ENCODE peak calls at places on chromosomes 2 and 18, in four cellular contexts. P, I, S and O are unnamed samples.

GRCh38 chr2:24970483-24971299 is 1.1 kb downstream of the DNAJC27 start:
- DNase-seq in I (no peak), S (peak; percentile 47), P (peak; percentile 62), O (no peak)

GRCh38 chr2:60764736-60765534 is 8.9 kb downstream of the PAPOLG start:
- DNase-seq in P (peak; percentile 53), S (peak; percentile 32), I (no peak), O (no peak)

GRCh38 chr2:234495076-234495800 is 1.6 kb downstream of the ARL4C start:
- DNase-seq in P (peak; percentile 45), S (peak; percentile 54), I (no peak), O (no peak)

GRCh38 chr2:106282816-106283215 is 88.7 kb upstream of the UXS1 start:
- DNase-seq in P (no peak), I (no peak), S (no peak), O (no peak)

GRCh38 chr18:29693334-29693733 is 1349.2 kb downstream of the DSC3 start:
- DNase-seq in P (no peak), I (no peak), S (no peak), O (no peak)

GRCh38 chr2:173287594-173287993 is 67.1 kb upstream of the CDCA7 start:
- DNase-seq in P (no peak), I (no peak), S (no peak), O (no peak)

GRCh38 chr2:181077128-181077709 is 96.8 kb downstream of the UBE2E3 start:
- DNase-seq in P (peak; percentile 64), S (peak; percentile 66), I (no peak), O (no peak)

GRCh38 chr18:11521853-11522252 is 87.5 kb upstream of the SLC35G4 start:
- DNase-seq in I (no peak), P (peak; percentile 4), S (no peak), O (no peak)

GRCh38 chr2:35503738-35504160 is 851.8 kb upstream of the CRIM1 start:
- DNase-seq in P (no peak), S (no peak), I (no peak), O (no peak)

GRCh38 chr2:35510641-35511040 is 844.9 kb upstream of the CRIM1 start:
- DNase-seq in P (no peak), S (no peak), I (no peak), O (no peak)

GRCh38 chr2:35504419-35504818 is 851.2 kb upstream of the CRIM1 start:
- DNase-seq in I (no peak), P (no peak), S (no peak), O (no peak)

GRCh38 chr2:35503311-35503710 is 852.3 kb upstream of the CRIM1 start:
- DNase-seq in S (no peak), P (no peak), I (no peak), O (no peak)

DNA sequence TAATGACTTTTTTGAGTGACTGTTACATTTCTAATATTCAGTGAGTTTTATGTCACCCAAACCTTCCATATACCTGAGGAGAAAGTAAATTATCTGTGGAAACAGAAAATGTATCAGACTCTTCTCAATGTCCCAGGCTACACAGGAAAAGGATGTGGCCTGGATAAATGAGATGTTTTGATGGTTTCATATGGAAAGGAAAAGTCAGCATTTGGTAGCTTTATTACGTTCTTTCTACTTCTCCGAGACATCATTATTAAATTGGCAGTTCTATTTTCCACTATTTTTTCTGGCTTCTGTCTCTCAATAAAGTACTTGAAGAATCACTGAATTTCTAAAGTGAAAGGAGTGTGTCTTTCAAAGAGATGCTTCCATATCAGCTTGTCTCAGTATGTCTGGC is 847.0 kb upstream of the CRIM1 start:
- DNase-seq in P (no peak), S (no peak), I (no peak), O (no peak)
- H3K9me3 ChIP-seq in P (no peaks in the 10 kb centered on the region), S (no peaks in the 10 kb centered on the region), I (no peaks in the 10 kb centered on the region), O (no peaks in the 10 kb centered on the region)

DNA sequence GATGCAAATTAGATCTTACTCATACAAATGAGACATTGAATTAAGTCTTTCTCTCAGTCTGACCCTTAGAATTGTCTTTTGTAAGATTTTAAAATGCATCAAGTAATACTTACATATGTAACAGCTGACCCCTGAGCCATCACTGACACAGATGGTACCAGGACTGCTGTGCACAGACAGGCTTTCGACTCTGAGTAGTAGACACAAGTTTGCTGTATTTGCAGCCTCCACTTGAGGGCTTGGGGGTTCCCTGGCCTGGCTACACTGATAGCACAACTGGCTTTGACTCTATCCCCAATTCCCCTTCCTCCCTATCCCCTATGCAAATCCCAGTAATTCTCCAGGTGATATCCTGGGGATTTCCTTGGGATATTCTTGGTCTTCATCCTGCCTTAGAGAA is 200.7 kb downstream of the RPIA start:
- DNase-seq in I (no peak), S (no peak), P (no peak), O (no peak)
- H3K9me3 ChIP-seq in I (no peaks in the 10 kb centered on the region), S (no peaks in the 10 kb centered on the region), P (no peaks in the 10 kb centered on the region), O (no peaks in the 10 kb centered on the region)

GRCh38 chr18:61955644-61956043 is 62.8 kb upstream of the RNF152 start:
- DNase-seq in I (no peak), S (no peak), P (no peak), O (no peak)
- H3K9me3 ChIP-seq in I (no peaks in the 10 kb centered on the region), S (no peaks in the 10 kb centered on the region), P (no peaks in the 10 kb centered on the region), O (no peaks in the 10 kb centered on the region)

GRCh38 chr2:230787101-230787500 is 74.5 kb downstream of the CAB39 start:
- DNase-seq in I (no peak), P (no peak), S (no peak), O (no peak)
- H3K9me3 ChIP-seq in I (no peaks in the 10 kb centered on the region), P (peaks cover 3% of the 10 kb centered on the region), S (no peaks in the 10 kb centered on the region), O (no peaks in the 10 kb centered on the region)

GRCh38 chr2:67631474-67631873 is 234.3 kb downstream of the ETAA1 start:
- DNase-seq in S (no peak), I (no peak), P (no peak), O (no peak)
- H3K9me3 ChIP-seq in S (no peaks in the 10 kb centered on the region), I (no peaks in the 10 kb centered on the region), P (no peaks in the 10 kb centered on the region), O (no peaks in the 10 kb centered on the region)

DNA sequence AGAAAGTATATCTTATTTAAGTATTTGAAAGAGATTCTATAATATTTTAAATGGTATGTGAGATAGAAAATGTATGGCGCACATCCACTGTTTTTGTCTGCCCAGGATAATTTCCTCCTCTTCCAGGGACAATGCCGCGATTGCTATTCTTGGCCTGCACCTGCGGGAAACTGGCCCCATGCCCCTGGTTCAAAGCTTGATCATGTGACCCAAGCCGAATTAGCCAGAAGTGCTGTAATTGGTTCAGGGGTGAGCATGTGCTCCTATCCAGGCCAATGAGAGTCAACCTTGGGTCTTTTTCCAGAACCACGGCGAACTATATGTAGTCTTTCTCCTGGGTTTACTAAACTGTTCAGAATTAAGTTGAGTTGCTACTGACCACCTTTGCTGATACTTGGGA is 38.2 kb upstream of the GREB1L start:
- DNase-seq in S (no peak), I (no peak), P (no peak), O (no peak)
- H3K9me3 ChIP-seq in S (no peaks in the 10 kb centered on the region), I (no peaks in the 10 kb centered on the region), P (no peaks in the 10 kb centered on the region), O (no peaks in the 10 kb centered on the region)